ENCODE peak calls at places on chromosomes 1 and 21, in ten cellular contexts. A, Z, D, G, B, H, F, Y, R and S are unnamed samples.

GRCh38 chr1:14613915-14614314 is 15.4 kb downstream of the KAZN start:
- DNase-seq in G (no peak), R (no peak), Z (no peak), A (no peak), F (no peak), Y (no peak), D (no peak), B (no peak), H (no peak), S (no peak)

GRCh38 chr1:87084247-87084836 is 169.9 kb downstream of the HS2ST1 start:
- DNase-seq in D (peak), A (peak), F (no peak), Y (no peak), B (peak), H (no peak), Z (no peak), R (no peak), G (peak), S (no peak)

GRCh38 chr21:45355573-45355972 is 49.4 kb upstream of the COL18A1 start:
- DNase-seq in B (no peak), Z (no peak), H (no peak), Y (no peak), A (no peak), F (no peak), D (no peak), R (no peak), G (no peak), S (no peak)

GRCh38 chr21:45522986-45523385 is 19.3 kb downstream of the SLC19A1 start:
- DNase-seq in A (no peak), Z (no peak), F (no peak), B (no peak), G (no peak), Y (no peak), H (no peak), R (peak), D (no peak), S (no peak)

GRCh38 chr1:56189946-56190920 is 389.1 kb downstream of the PLPP3 start:
- DNase-seq in Y (no peak), G (no peak), A (no peak), F (no peak), Z (no peak), D (peak), H (no peak), B (peak), R (no peak), S (no peak)

GRCh38 chr1:110634455-110635281 is 28.5 kb upstream of the KCNA2 start:
- DNase-seq in H (peak), R (peak), D (peak), Z (peak), F (no peak), Y (peak), A (peak), B (no peak), G (no peak), S (peak)

GRCh38 chr1:71677024-71677423 is 596.2 kb upstream of the ZRANB2 start:
- DNase-seq in R (no peak), D (no peak), F (no peak), B (no peak), Z (no peak), A (no peak), G (no peak), H (no peak), Y (no peak), S (no peak)

GRCh38 chr1:18282851-18283600 is 175.4 kb downstream of the IGSF21 start:
- DNase-seq in D (no peak), F (no peak), H (no peak), Y (no peak), Z (no peak), A (no peak), B (peak), G (no peak), R (no peak), S (no peak)

GRCh38 chr1:116218922-116219321 is 107.7 kb downstream of the MAB21L3 start:
- DNase-seq in D (no peak), F (no peak), H (no peak), B (no peak), G (no peak), A (no peak), Z (no peak), R (peak), Y (no peak), S (no peak)

GRCh38 chr1:14685078-14685477 is 86.6 kb downstream of the KAZN start:
- DNase-seq in F (no peak), D (no peak), A (no peak), R (no peak), Z (no peak), Y (no peak), B (no peak), G (no peak), H (no peak), S (no peak)

GRCh38 chr1:173168941-173169340 is 38.2 kb downstream of the TNFSF4 start:
- DNase-seq in D (no peak), H (no peak), B (no peak), R (no peak), F (no peak), Y (no peak), A (no peak), Z (no peak), G (no peak), S (no peak)

GRCh38 chr1:202857136-202857610 is 31.8 kb downstream of the RABIF start:
- DNase-seq in Y (no peak), Z (no peak), H (no peak), G (no peak), R (no peak), A (no peak), B (no peak), D (no peak), F (no peak), S (no peak)

GRCh38 chr1:224513383-224513782 is 78.8 kb upstream of the WDR26 start:
- DNase-seq in H (no peak), B (no peak), Z (no peak), R (no peak), A (no peak), F (no peak), Y (no peak), D (no peak), G (no peak), S (no peak)

GRCh38 chr1:79679916-79680315 is 673.4 kb upstream of the ADGRL4 start:
- DNase-seq in A (no peak), Z (no peak), Y (no peak), R (no peak), H (no peak), F (no peak), B (no peak), D (no peak), G (no peak), S (no peak)

GRCh38 chr1:84907095-84907827 is 14.3 kb upstream of the LPAR3 start:
- DNase-seq in D (peak), B (no peak), Z (no peak), H (no peak), A (peak), Y (no peak), F (no peak), R (no peak), G (no peak), S (no peak)

GRCh38 chr21:46057111-46057709 is 40.7 kb upstream of the COL6A2 start:
- DNase-seq in H (peak), F (no peak), G (no peak), A (no peak), D (no peak), Z (no peak), B (no peak), R (no peak), Y (peak), S (no peak)

GRCh38 chr1:190436615-190437014 is 41.0 kb downstream of the BRINP3 start:
- DNase-seq in Z (no peak), R (no peak), H (no peak), F (peak), B (no peak), D (peak), G (no peak), A (peak), Y (no peak), S (no peak)

GRCh38 chr1:206081811-206082210 is 28.8 kb downstream of the RHEX start:
- DNase-seq in F (no peak), A (no peak), H (no peak), G (no peak), Z (no peak), R (no peak), D (no peak), B (no peak), Y (no peak), S (no peak)

GRCh38 chr1:59163268-59164092 is 133.4 kb upstream of the FGGY start:
- DNase-seq in A (no peak), Y (no peak), H (no peak), Z (no peak), F (no peak), B (no peak), R (no peak), D (peak), G (no peak), S (no peak)

GRCh38 chr1:209768354-209768774 is 12.5 kb downstream of the TRAF3IP3 start:
- DNase-seq in R (no peak), F (no peak), G (no peak), H (peak), Y (no peak), D (no peak), A (no peak), B (no peak), Z (no peak), S (no peak)

GRCh38 chr1:197129698-197130097 is 16.8 kb downstream of the ASPM start:
- DNase-seq in Z (no peak), G (no peak), A (no peak), R (no peak), D (no peak), F (no peak), H (no peak), B (no peak), Y (no peak), S (no peak)

GRCh38 chr1:6972390-6972789 is 187.1 kb downstream of the CAMTA1 start:
- DNase-seq in Z (no peak), Y (no peak), R (no peak), F (no peak), G (no peak), B (no peak), A (no peak), H (no peak), D (no peak), S (no peak)

GRCh38 chr21:46152939-46153258 is 2.5 kb downstream of the FTCD start:
- DNase-seq in A (no peak), R (no peak), G (no peak), H (no peak), F (no peak), B (no peak), D (no peak), Z (peak), Y (peak), S (no peak)

GRCh38 chr1:52365091-52365745 is 787 bp downstream of the CC2D1B start:
- DNase-seq in Z (peak), A (peak), Y (peak), B (peak), H (peak), R (peak), D (peak), G (peak), F (no peak), S (no peak)

GRCh38 chr1:85195703-85196102 is 5.1 kb downstream of the SYDE2 start:
- DNase-seq in G (no peak), Y (no peak), A (no peak), H (no peak), F (no peak), B (peak), R (no peak), D (no peak), Z (no peak), S (no peak)

GRCh38 chr1:235670157-235670776 is 20.7 kb upstream of the GNG4 start:
- DNase-seq in F (no peak), Y (no peak), Z (no peak), R (no peak), H (no peak), D (no peak), A (peak), G (no peak), B (no peak), S (no peak)

GRCh38 chr1:109640285-109640865 is 15.5 kb upstream of the GSTM4 start:
- DNase-seq in H (peak), F (peak), Y (peak), Z (peak), A (peak), B (peak), D (peak), G (peak), R (peak), S (peak)

GRCh38 chr1:23470282-23471070 is 13.5 kb downstream of the ASAP3 start:
- DNase-seq in F (no peak), B (no peak), Y (no peak), A (no peak), D (peak), Z (peak), H (no peak), G (no peak), R (no peak), S (no peak)

GRCh38 chr1:201137579-201138310 is 10.8 kb upstream of the ASCL5 start:
- DNase-seq in H (no peak), D (peak), R (peak), F (peak), Y (peak), Z (peak), A (peak), G (no peak), B (no peak), S (peak)

GRCh38 chr1:70719164-70719563 is 308.1 kb downstream of the CTH start:
- DNase-seq in H (no peak), Z (no peak), D (no peak), B (no peak), Y (no peak), R (no peak), F (no peak), A (no peak), G (no peak), S (no peak)

GRCh38 chr1:215530401-215530984 is 36.6 kb upstream of the KCTD3 start:
- DNase-seq in Y (no peak), F (no peak), R (no peak), H (no peak), A (no peak), Z (no peak), B (no peak), D (no peak), G (peak), S (no peak)

GRCh38 chr1:156282143-156282478 is 514 bp downstream of the SMG5 start:
- DNase-seq in H (no peak), Z (no peak), A (peak), G (peak), B (no peak), R (peak), D (no peak), F (no peak), Y (no peak), S (no peak)

GRCh38 chr21:39014751-39015150 is 168.5 kb downstream of the PSMG1 start:
- DNase-seq in F (peak), B (no peak), G (peak), H (no peak), R (no peak), Z (no peak), D (peak), A (peak), Y (no peak), S (no peak)

GRCh38 chr1:78275906-78276690 is 214.7 kb upstream of the PTGFR start:
- DNase-seq in A (no peak), Z (no peak), R (no peak), G (no peak), Y (no peak), B (no peak), H (no peak), D (peak), F (no peak), S (no peak)

GRCh38 chr1:245869847-245870246 is 637.2 kb downstream of the SMYD3 start:
- DNase-seq in Z (no peak), Y (no peak), B (no peak), F (no peak), G (no peak), A (no peak), D (no peak), H (no peak), R (no peak), S (no peak)

GRCh38 chr1:32907435-32907834 is 6.2 kb upstream of the TMEM54 start:
- DNase-seq in R (no peak), Z (no peak), F (no peak), A (no peak), Y (no peak), G (no peak), B (no peak), D (peak), H (no peak), S (no peak)